ENCODE peak calls at places on chromosomes 13 and 19, in six cellular contexts. C, Z, Q, Y, R and L are unnamed samples.

GRCh38 chr19:48530044-48530720 is 18.5 kb upstream of the LMTK3 start:
- DNase-seq in C (no peak), Z (no peak), Q (no peak), Y (no peak), R (no peak), L (no peak)

GRCh38 chr13:113918981-113919646 is 54.8 kb downstream of the C13orf46 start:
- DNase-seq in C (peak), Z (no peak), Q (no peak), Y (no peak), R (no peak), L (no peak)

GRCh38 chr13:81275666-81276258 is 934.8 kb upstream of the SPRY2 start:
- DNase-seq in C (no peak), Z (no peak), Q (peak), Y (no peak), R (peak), L (no peak)

GRCh38 chr19:30362156-30362754 is 9.9 kb upstream of the ZNF536 start:
- DNase-seq in C (no peak), Z (no peak), Q (peak), Y (no peak), R (no peak), L (no peak)

GRCh38 chr13:83057119-83057518 is 825.2 kb downstream of the SLITRK1 start:
- DNase-seq in C (no peak), Z (no peak), Q (no peak), Y (peak), R (no peak), L (peak)

GRCh38 chr13:24035411-24035810 is 125.1 kb upstream of the SPATA13 start:
- DNase-seq in C (no peak), Z (no peak), Q (no peak), Y (no peak), R (peak), L (no peak)

GRCh38 chr13:111659842-111660241 is 339.4 kb downstream of the TEX29 start:
- DNase-seq in C (no peak), Z (no peak), Q (no peak), Y (no peak), R (no peak), L (no peak)

GRCh38 chr13:36207672-36208071 is 6.7 kb downstream of the SOHLH2 start:
- DNase-seq in C (no peak), Z (no peak), Q (no peak), Y (no peak), R (no peak), L (no peak)

GRCh38 chr13:111399776-111400505 is 79.5 kb downstream of the TEX29 start:
- DNase-seq in C (peak), Z (no peak), Q (no peak), Y (no peak), R (no peak), L (no peak)

GRCh38 chr19:12841094-12841493 is 2.8 kb downstream of the MAST1 start:
- DNase-seq in C (peak), Z (peak), Q (peak), Y (peak), R (peak), L (peak)

GRCh38 chr13:44921931-44922758 is 67.1 kb downstream of the NUFIP1 start:
- DNase-seq in C (no peak), Z (no peak), Q (no peak), Y (peak), R (no peak), L (peak)

GRCh38 chr13:43113603-43114002 is 90.2 kb downstream of the DNAJC15 start:
- DNase-seq in C (no peak), Z (no peak), Q (no peak), Y (peak), R (no peak), L (peak)

GRCh38 chr19:51448011-51448744 is 10.1 kb downstream of the SIGLEC8 start:
- DNase-seq in C (no peak), Z (no peak), Q (no peak), Y (no peak), R (no peak), L (no peak)

GRCh38 chr13:85509512-85509911 is 289.7 kb downstream of the SLITRK6 start:
- DNase-seq in C (no peak), Z (no peak), Q (no peak), Y (peak), R (no peak), L (peak)

GRCh38 chr13:44796597-44797517 is 192.4 kb downstream of the NUFIP1 start:
- DNase-seq in C (no peak), Z (no peak), Q (no peak), Y (no peak), R (no peak), L (no peak)

GRCh38 chr19:30029721-30030510 is 87.9 kb downstream of the URI1 start:
- DNase-seq in C (no peak), Z (no peak), Q (no peak), Y (peak), R (peak), L (no peak)

GRCh38 chr13:20401958-20402856 is 123.5 kb downstream of the CRYL1 start:
- DNase-seq in C (no peak), Z (no peak), Q (peak), Y (peak), R (peak), L (peak)

GRCh38 chr19:51799311-51799997 is 4.5 kb downstream of the FPR3 start:
- DNase-seq in C (no peak), Z (no peak), Q (no peak), Y (peak), R (peak), L (peak)

GRCh38 chr13:80814541-80814940 is 473.6 kb upstream of the SPRY2 start:
- DNase-seq in C (no peak), Z (no peak), Q (no peak), Y (no peak), R (no peak), L (no peak)

DNA sequence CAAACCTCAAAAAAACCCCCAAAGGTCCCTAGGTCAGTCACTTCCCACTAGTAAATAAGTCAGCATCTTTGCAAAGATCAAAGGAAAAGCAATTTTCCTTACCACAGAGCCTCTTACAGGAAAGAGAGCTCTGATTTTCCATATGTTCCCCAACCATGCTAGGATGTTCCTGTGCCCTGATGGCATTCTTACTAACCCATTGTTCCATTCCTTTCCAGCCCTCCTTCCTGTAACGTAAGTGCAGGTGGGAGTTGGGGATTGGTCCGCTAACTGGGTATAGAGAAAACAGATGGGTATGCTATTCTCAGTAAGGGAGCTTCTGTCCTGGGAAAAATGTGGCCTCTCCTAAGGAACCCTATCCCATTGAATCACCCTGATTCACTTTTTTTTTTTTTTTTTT is 14.3 kb downstream of the DPRX start:
- DNase-seq in C (no peak), Z (no peak), Q (no peak), Y (no peak), R (peak), L (no peak)
- H3K18ac ChIP-seq in C (no peak), Z (no peak), Q (no peak), Y (no peak), R (peak), L (no peak)

GRCh38 chr13:106286811-106287210 is 248.7 kb downstream of the EFNB2 start:
- DNase-seq in C (no peak), Z (no peak), Q (peak), Y (no peak), R (peak), L (peak)
- H3K18ac ChIP-seq in C (no peak), Z (no peak), Q (no peak), Y (no peak), R (no peak), L (no peak)

GRCh38 chr19:295687-296370 is 4.6 kb upstream of the PLPP2 start:
- DNase-seq in C (no peak), Z (no peak), Q (peak), Y (no peak), R (peak), L (no peak)

GRCh38 chr19:292951-293350 is 1.7 kb upstream of the PLPP2 start:
- DNase-seq in C (no peak), Z (no peak), Q (no peak), Y (no peak), R (no peak), L (no peak)

GRCh38 chr19:294819-295686 is 3.9 kb upstream of the PLPP2 start:
- DNase-seq in C (peak), Z (no peak), Q (peak), Y (peak), R (peak), L (no peak)

GRCh38 chr19:293436-294110 is 2.4 kb upstream of the PLPP2 start:
- DNase-seq in C (no peak), Z (no peak), Q (no peak), Y (no peak), R (no peak), L (no peak)

DNA sequence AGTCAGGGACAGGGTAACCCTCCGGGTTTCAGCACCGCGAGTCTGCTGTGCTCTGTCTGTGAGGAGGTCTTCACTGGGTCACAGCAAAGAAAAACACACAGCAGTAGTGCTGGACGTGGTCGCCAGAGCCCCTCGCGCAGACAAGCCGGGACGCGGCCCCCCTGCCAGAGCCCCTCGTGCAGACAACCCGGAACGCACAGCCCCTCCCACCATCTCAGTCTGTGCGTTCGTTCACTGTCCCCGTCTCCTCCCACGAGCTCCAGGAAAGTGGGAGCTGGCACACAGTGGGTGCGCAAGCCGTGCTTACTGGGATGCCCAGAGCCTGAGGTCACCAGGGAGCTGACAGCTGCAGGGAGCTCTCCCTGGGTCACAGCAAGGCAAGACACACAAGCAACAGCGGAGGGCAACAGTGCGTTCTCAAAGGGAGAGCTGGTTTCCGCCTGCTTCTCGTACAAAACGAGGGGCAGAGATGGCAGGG is 3.2 kb upstream of the PLPP2 start:
- DNase-seq in C (peak), Z (no peak), Q (peak), Y (peak), R (peak), L (peak)
- H3K18ac ChIP-seq in C (no peak), Z (peak), Q (no peak), Y (no peak), R (no peak), L (no peak)

GRCh38 chr13:112702983-112703379 is 13.1 kb downstream of the ATP11A start:
- DNase-seq in C (no peak), Z (no peak), Q (no peak), Y (no peak), R (no peak), L (peak)

GRCh38 chr13:112703935-112704633 is 14.2 kb downstream of the ATP11A start:
- DNase-seq in C (no peak), Z (no peak), Q (no peak), Y (no peak), R (no peak), L (no peak)

GRCh38 chr13:112703449-112703848 is 13.6 kb downstream of the ATP11A start:
- DNase-seq in C (no peak), Z (no peak), Q (no peak), Y (no peak), R (no peak), L (no peak)

GRCh38 chr13:112705286-112705685 is 15.4 kb downstream of the ATP11A start:
- DNase-seq in C (peak), Z (no peak), Q (no peak), Y (no peak), R (no peak), L (no peak)

GRCh38 chr13:112704634-112705145 is 14.9 kb downstream of the ATP11A start:
- DNase-seq in C (peak), Z (no peak), Q (no peak), Y (no peak), R (no peak), L (no peak)
- H3K18ac ChIP-seq in C (no peak), Z (no peak), Q (no peak), Y (no peak), R (no peak), L (no peak)

GRCh38 chr13:39788097-39788496 is 132.6 kb downstream of the COG6 start:
- DNase-seq in C (peak), Z (no peak), Q (peak), Y (no peak), R (peak), L (no peak)
- H3K18ac ChIP-seq in C (no peak), Z (no peak), Q (peak), Y (no peak), R (no peak), L (no peak)

GRCh38 chr19:42152876-42153275 is 20.6 kb upstream of the POU2F2 start:
- DNase-seq in C (no peak), Z (no peak), Q (no peak), Y (no peak), R (no peak), L (no peak)
- H3K18ac ChIP-seq in C (no peak), Z (no peak), Q (no peak), Y (no peak), R (no peak), L (no peak)

GRCh38 chr19:35247526-35248309 is 1.1 kb upstream of the LSR start:
- DNase-seq in C (peak), Z (peak), Q (peak), Y (no peak), R (peak), L (no peak)

GRCh38 chr19:35251456-35251855 is 2.7 kb downstream of the LSR start:
- DNase-seq in C (no peak), Z (no peak), Q (no peak), Y (no peak), R (no peak), L (no peak)

GRCh38 chr19:35249848-35250711 is 1.3 kb downstream of the LSR start:
- DNase-seq in C (peak), Z (no peak), Q (no peak), Y (no peak), R (no peak), L (no peak)

GRCh38 chr19:35248310-35249145 is at the start of gene LSR:
- DNase-seq in C (peak), Z (peak), Q (peak), Y (no peak), R (peak), L (no peak)

GRCh38 chr19:35249146-35249847 is 495 bp downstream of the LSR start:
- DNase-seq in C (peak), Z (no peak), Q (peak), Y (no peak), R (peak), L (no peak)
- H3K18ac ChIP-seq in C (peak), Z (peak), Q (peak), Y (no peak), R (peak), L (no peak)

GRCh38 chr19:11639602-11640471 is 42.6 kb downstream of the ZNF627 start:
- DNase-seq in C (peak), Z (peak), Q (peak), Y (peak), R (peak), L (peak)
- H3K18ac ChIP-seq in C (peak), Z (peak), Q (no peak), Y (no peak), R (peak), L (peak)